ENCODE peak calls at places on chromosomes 7 and 10, in four cellular contexts. Y, L, G and R are unnamed samples.

GRCh38 chr10:123068098-123068853 is 59.5 kb downstream of the ACADSB start:
- DNase-seq in Y (no peak), L (no peak), G (no peak), R (no peak)

GRCh38 chr10:116664631-116665030 is 43.9 kb downstream of the PNLIPRP2 start:
- DNase-seq in Y (no peak), L (no peak), G (no peak), R (no peak)

GRCh38 chr7:121545418-121545817 is 149.3 kb upstream of the FAM3C start:
- DNase-seq in Y (no peak), L (no peak), G (no peak), R (no peak)

GRCh38 chr7:117072620-117073118 is 119.4 kb downstream of the ST7 start:
- DNase-seq in Y (no peak), L (peak), G (no peak), R (no peak)

GRCh38 chr7:30880941-30881340 is 30.7 kb upstream of the AQP1 start:
- DNase-seq in Y (no peak), L (no peak), G (no peak), R (no peak)

GRCh38 chr10:94012834-94013830 is 19.4 kb downstream of the PLCE1 start:
- DNase-seq in Y (no peak), L (no peak), G (no peak), R (peak)

GRCh38 chr7:87330316-87330715 is 15.1 kb upstream of the CROT start:
- DNase-seq in Y (no peak), L (no peak), G (no peak), R (no peak)

GRCh38 chr10:104337985-104338735 is at the start of gene ITPRIP:
- DNase-seq in Y (peak), L (peak), G (peak), R (peak)

GRCh38 chr10:98367626-98368451 is 47.1 kb downstream of the PYROXD2 start:
- DNase-seq in Y (no peak), L (no peak), G (no peak), R (no peak)

GRCh38 chr7:83640240-83640639 is 8.7 kb downstream of the SEMA3E start:
- DNase-seq in Y (no peak), L (no peak), G (no peak), R (no peak)

GRCh38 chr7:166370-167060 is 25.9 kb upstream of the FAM20C start:
- DNase-seq in Y (no peak), L (peak), G (no peak), R (no peak)

GRCh38 chr7:135800560-135800959 is 51.9 kb upstream of the FAM180A start:
- DNase-seq in Y (no peak), L (no peak), G (no peak), R (no peak)

GRCh38 chr7:80137410-80137809 is 2.8 kb downstream of the GNAI1 start:
- DNase-seq in Y (no peak), L (no peak), G (no peak), R (no peak)

GRCh38 chr10:105973912-105974311 is 1190.6 kb downstream of the SORCS1 start:
- DNase-seq in Y (no peak), L (no peak), G (no peak), R (no peak)

GRCh38 chr7:132782777-132783633 is 206.7 kb upstream of the PLXNA4 start:
- DNase-seq in Y (no peak), L (no peak), G (no peak), R (no peak)

GRCh38 chr10:45470098-45471012 is 96.3 kb downstream of the ALOX5 start:
- DNase-seq in Y (peak), L (no peak), G (no peak), R (no peak)

GRCh38 chr7:129828078-129828762 is 124.5 kb downstream of the UBE2H start:
- DNase-seq in Y (no peak), L (no peak), G (no peak), R (no peak)

GRCh38 chr7:41538810-41539724 is 163.8 kb downstream of the INHBA start:
- DNase-seq in Y (no peak), L (no peak), G (no peak), R (no peak)

GRCh38 chr7:51251292-51251691 is 65.3 kb downstream of the COBL start:
- DNase-seq in Y (no peak), L (no peak), G (no peak), R (no peak)

GRCh38 chr7:39085590-39086049 is 107.9 kb downstream of the POU6F2 start:
- DNase-seq in Y (no peak), L (peak), G (no peak), R (no peak)

GRCh38 chr7:5677538-5678294 is 103.7 kb downstream of the RNF216 start:
- DNase-seq in Y (peak), L (peak), G (peak), R (no peak)

GRCh38 chr7:50446542-50446960 is 3.6 kb downstream of the FIGNL1 start:
- DNase-seq in Y (no peak), L (no peak), G (no peak), R (no peak)